ENCODE peak calls at places on chromosomes 1 and 21, in nine cellular contexts. D is choroid plexus epithelial cell, L is bronchial epithelial cell, V is Peyer's patch, J is PC-9, P is A549, T is fibroblast of lung, Z is right atrium auricular region, U is ovary. R is an unnamed sample.

GRCh38 chr1:44822981-44823451 is 14.7 kb downstream of the BTBD19 start:
- DNase-seq in D (no peak), L (no peak), V (no peak), J (no peak), P (no peak), T (no peak), Z (no peak), U (peak; percentile 44), R (no peak)

GRCh38 chr1:233364695-233365539 is 37.4 kb downstream of the MAP3K21 start:
- DNase-seq in D (peak; percentile 39), L (peak; percentile 21), V (no peak), J (peak; percentile 36), P (peak; percentile 21), T (peak; percentile 34), Z (no peak), U (no peak), R (peak; percentile 34)

GRCh38 chr1:236741757-236742156 is 53.3 kb upstream of the MTR start:
- DNase-seq in D (no peak), L (no peak), V (no peak), J (no peak), P (no peak), T (no peak), Z (no peak), U (no peak), R (no peak)

GRCh38 chr1:27058976-27059688 is 46.5 kb upstream of the TENT5B start:
- DNase-seq in D (no peak), L (no peak), V (no peak), J (no peak), P (no peak), T (no peak), Z (no peak), U (no peak), R (no peak)

GRCh38 chr1:65108025-65108692 is 39.8 kb upstream of the AK4 start:
- DNase-seq in D (no peak), L (no peak), V (no peak), J (no peak), P (no peak), T (no peak), Z (no peak), U (no peak), R (no peak)

GRCh38 chr1:109761227-109762038 is 2.3 kb downstream of the EPS8L3 start:
- DNase-seq in D (no peak), L (no peak), V (no peak), J (no peak), P (no peak), T (no peak), Z (peak; percentile 46), U (peak; percentile 30), R (no peak)

GRCh38 chr1:38685373-38685772 is 174.2 kb downstream of the RRAGC start:
- DNase-seq in D (no peak), L (no peak), V (no peak), J (no peak), P (no peak), T (no peak), Z (no peak), U (no peak), R (no peak)

GRCh38 chr1:117346206-117346928 is 20.9 kb upstream of the MAN1A2 start:
- DNase-seq in D (no peak), L (peak; percentile 75), V (no peak), J (no peak), P (no peak), T (peak; percentile 24), Z (no peak), U (no peak), R (no peak)

GRCh38 chr1:227891955-227892871 is 55.5 kb downstream of the WNT9A start:
- DNase-seq in D (no peak), L (no peak), V (no peak), J (no peak), P (no peak), T (no peak), Z (peak; percentile 55), U (peak; percentile 18), R (no peak)

GRCh38 chr1:181064030-181064594 is 24.4 kb upstream of the IER5 start:
- DNase-seq in D (no peak), L (no peak), V (no peak), J (no peak), P (no peak), T (no peak), Z (no peak), U (no peak), R (no peak)

DNA sequence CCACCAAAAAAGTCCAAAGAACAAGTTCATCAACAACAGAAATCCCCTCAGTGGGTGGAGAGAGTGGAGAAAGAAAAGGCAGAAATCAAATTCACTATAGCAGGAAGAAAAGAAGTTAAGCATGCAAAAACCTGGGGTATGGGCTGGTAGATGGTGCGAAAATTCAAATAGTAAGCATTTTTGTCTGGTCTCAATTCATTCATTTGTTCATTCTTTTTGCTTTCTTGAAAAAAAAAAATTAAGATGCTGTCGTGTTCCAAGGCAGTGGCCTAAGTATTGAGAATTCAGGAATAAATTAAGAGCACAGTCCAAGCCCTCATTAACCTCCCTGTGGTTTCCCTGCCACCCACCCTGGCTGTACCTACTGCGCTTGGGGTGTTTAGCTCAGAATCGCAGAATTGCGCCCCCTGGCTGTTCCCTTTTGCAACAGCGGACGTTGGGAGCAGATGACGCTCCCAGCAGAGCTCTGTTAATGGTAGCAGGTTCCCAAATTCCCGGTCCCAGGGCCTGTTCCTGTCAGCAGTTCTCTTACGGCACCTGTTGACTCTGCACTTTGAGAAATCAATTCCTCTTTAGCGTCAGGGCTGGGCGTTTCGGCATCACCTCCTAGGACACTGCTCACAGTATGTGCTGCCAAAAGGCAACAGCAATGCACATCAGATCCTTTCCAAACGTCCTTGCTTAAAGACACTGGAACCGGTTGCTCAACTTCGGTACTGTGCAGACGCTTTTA is 34.0 kb upstream of the SSX2IP start:
- DNase-seq in D (no peak), L (no peak), V (peak; percentile 42), J (no peak), P (peak; percentile 6), T (no peak), Z (no peak), U (no peak), R (no peak)
- TF ChIP-seq CTCF in D (peak; percentile 44), L (peak; percentile 15), V (peak; percentile 32), J (peak; percentile 50), P (peak; percentile 15), T (no peak), Z (no peak), U (no peak), R (peak; percentile 40)

GRCh38 chr1:99647460-99647859 is 1.5 kb downstream of the PALMD start:
- DNase-seq in D (no peak), L (peak; percentile 37), V (no peak), J (no peak), P (no peak), T (no peak), Z (no peak), U (no peak), R (peak; percentile 49)
- H3K4me3 ChIP-seq in D (no peak overlapping the region), L (peak overlapping the region; percentile 57), V (no peak overlapping the region), J (peak overlapping the region; percentile 57), P (no peak overlapping the region), T (no peak overlapping the region), Z (peak overlapping the region; percentile 68), U (peak overlapping the region; percentile 31), R (peak overlapping the region; percentile 14)

GRCh38 chr21:34242973-34243372 is 120.8 kb upstream of the KCNE2 start:
- DNase-seq in D (no peak), L (no peak), V (no peak), J (no peak), P (no peak), T (no peak), Z (no peak), U (no peak), R (no peak)

DNA sequence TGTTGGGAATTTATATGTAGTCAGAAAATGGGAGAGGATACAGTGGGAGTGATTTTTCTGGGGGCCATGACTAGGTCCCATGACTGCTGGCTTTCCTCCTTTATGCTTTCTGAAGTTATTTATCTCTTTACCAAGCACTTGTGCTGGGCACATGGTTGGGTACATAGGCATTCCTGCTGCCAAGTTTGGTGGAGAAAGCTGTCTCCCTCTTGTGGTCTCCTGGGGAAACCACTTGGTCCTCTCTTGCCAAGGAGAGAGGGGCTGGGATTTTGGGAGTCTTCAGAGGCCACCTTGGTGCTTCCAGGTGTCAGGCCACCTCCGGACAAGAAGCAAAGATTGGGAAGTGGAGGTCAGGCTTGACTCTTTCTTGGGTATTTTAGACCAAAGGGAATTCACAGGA is 120.2 kb upstream of the KCNE2 start:
- DNase-seq in D (peak; percentile 55), L (peak; percentile 41), V (no peak), J (no peak), P (no peak), T (peak; percentile 36), Z (no peak), U (no peak), R (peak; percentile 42)
- TF ChIP-seq CTCF in D (peak; percentile 86), L (peak; percentile 70), V (peak; percentile 43), J (peak; percentile 39), P (no peak), T (peak; percentile 36), Z (no peak), U (no peak), R (peak; percentile 73)

GRCh38 chr1:156130578-156130942 is 16.0 kb downstream of the LMNA start:
- DNase-seq in D (no peak), L (no peak), V (no peak), J (no peak), P (no peak), T (no peak), Z (no peak), U (no peak), R (no peak)

GRCh38 chr1:156128749-156129682 is 14.5 kb downstream of the LMNA start:
- DNase-seq in D (peak; percentile 80), L (no peak), V (no peak), J (no peak), P (no peak), T (peak; percentile 85), Z (peak; percentile 84), U (peak; percentile 77), R (peak; percentile 91)

GRCh38 chr1:156126043-156126700 is 11.7 kb downstream of the LMNA start:
- DNase-seq in D (peak; percentile 92), L (peak; percentile 93), V (no peak), J (peak; percentile 96), P (peak; percentile 72), T (peak; percentile 98), Z (peak; percentile 98), U (peak; percentile 93), R (peak; percentile 99)

GRCh38 chr1:156126701-156127534 is 12.4 kb downstream of the LMNA start:
- DNase-seq in D (peak; percentile 86), L (peak; percentile 69), V (no peak), J (peak; percentile 84), P (no peak), T (peak; percentile 83), Z (peak; percentile 82), U (peak; percentile 66), R (peak; percentile 93)

DNA sequence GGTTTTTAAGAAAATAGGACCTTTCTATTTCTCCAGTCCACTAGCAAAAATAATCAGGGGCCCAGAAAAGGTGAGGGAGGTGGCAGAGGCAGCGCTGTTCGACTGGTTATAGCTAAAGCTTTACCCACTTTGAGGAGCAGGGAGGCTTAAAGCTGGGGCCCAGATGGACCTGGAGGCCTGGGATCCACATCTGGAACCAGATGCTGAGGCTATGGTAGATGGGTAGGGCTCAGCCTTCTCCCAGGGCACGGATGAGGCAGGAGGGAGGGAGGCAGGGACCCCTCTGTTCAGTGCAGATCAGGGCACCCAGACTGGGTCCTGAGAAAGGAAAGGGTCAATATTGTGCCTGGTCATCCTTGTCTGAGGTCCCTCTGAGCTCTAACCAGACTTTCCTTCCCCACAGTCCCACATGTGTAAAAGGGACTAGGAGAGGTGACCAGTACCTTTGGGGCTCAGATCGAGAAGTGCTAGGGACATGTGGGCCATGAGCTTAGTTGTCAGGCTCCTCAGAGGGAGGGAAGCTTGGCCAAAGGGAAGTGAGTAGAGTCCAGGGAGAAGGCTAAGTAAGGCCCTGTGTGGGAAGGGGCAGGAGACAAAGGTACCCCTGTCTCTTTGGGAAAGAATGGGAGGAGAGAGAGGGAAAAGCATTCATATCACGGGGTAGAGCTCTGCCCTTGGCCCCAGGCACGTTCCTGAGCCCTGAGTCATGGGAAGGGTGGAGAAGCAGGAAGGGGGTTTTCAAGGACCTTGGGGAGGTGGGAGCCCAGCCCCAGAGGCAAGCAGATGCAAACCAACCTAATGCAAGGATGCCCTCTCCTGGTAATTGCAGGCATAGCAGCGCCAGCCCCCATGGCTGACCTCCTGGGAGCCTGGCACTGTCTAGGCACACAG is 15.4 kb downstream of the LMNA start:
- DNase-seq in D (peak; percentile 96), L (peak; percentile 93), V (peak; percentile 77), J (peak; percentile 94), P (peak; percentile 76), T (peak; percentile 97), Z (peak; percentile 94), U (peak; percentile 95), R (peak; percentile 98)
- H3K4me3 ChIP-seq in D (no peak overlapping the region), L (no peak overlapping the region), V (peak overlapping the region; percentile 24), J (peak overlapping the region; percentile 20), P (no peak overlapping the region), T (peak overlapping the region; percentile 28), Z (peak overlapping the region; percentile 4), U (peak overlapping the region; percentile 17), R (no peak overlapping the region)

R was measured in cardiac fibroblast.